ENCODE peak calls at places on chromosomes 12 and 14, in four cellular contexts. One of them, this sample, is unnamed.

GRCh38 chr12:107894589-107894988 is 120.1 kb downstream of the ASCL4 start:
- DNase-seq in cortex of kidney: no peak
- DNase-seq in AG04450: no peak
- DNase-seq in iPS DF 19.7: no peak
- DNase-seq in this sample: no peak

GRCh38 chr14:77485256-77485655 is 13.4 kb downstream of the ISM2 start:
- DNase-seq in cortex of kidney: no peak
- DNase-seq in AG04450: no peak
- DNase-seq in iPS DF 19.7: no peak
- DNase-seq in this sample: no peak

GRCh38 chr14:90288646-90289355 is 32.4 kb downstream of the PSMC1 start:
- DNase-seq in iPS DF 19.7: no peak
- DNase-seq in AG04450: no peak
- DNase-seq in cortex of kidney: no peak
- DNase-seq in this sample: no peak

GRCh38 chr12:102249073-102249854 is 51.6 kb upstream of the PMCH start:
- DNase-seq in AG04450: no peak
- DNase-seq in iPS DF 19.7: no peak
- DNase-seq in cortex of kidney: no peak
- DNase-seq in this sample: no peak

GRCh38 chr12:45433441-45433868 is 217.6 kb downstream of the ANO6 start:
- DNase-seq in AG04450: no peak
- DNase-seq in iPS DF 19.7: peak
- DNase-seq in cortex of kidney: no peak
- DNase-seq in this sample: no peak

GRCh38 chr12:95440401-95440800 is 33.6 kb upstream of the METAP2 start:
- DNase-seq in AG04450: no peak
- DNase-seq in iPS DF 19.7: no peak
- DNase-seq in cortex of kidney: no peak
- DNase-seq in this sample: peak

GRCh38 chr14:75247286-75247922 is 31.2 kb upstream of the FOS start:
- DNase-seq in iPS DF 19.7: no peak
- DNase-seq in cortex of kidney: no peak
- DNase-seq in AG04450: no peak
- DNase-seq in this sample: no peak

GRCh38 chr14:76924363-76925151 is 98.3 kb downstream of the LRRC74A start:
- DNase-seq in cortex of kidney: no peak
- DNase-seq in iPS DF 19.7: peak
- DNase-seq in AG04450: no peak
- DNase-seq in this sample: no peak

GRCh38 chr12:12779529-12779928 is 5.9 kb upstream of the APOLD1 start:
- DNase-seq in AG04450: peak
- DNase-seq in cortex of kidney: no peak
- DNase-seq in iPS DF 19.7: no peak
- DNase-seq in this sample: peak

GRCh38 chr12:63093711-63094110 is 57.3 kb downstream of the AVPR1A start:
- DNase-seq in AG04450: no peak
- DNase-seq in iPS DF 19.7: no peak
- DNase-seq in cortex of kidney: no peak
- DNase-seq in this sample: no peak

GRCh38 chr12:117494833-117495714 is 133.6 kb upstream of the NOS1 start:
- DNase-seq in cortex of kidney: no peak
- DNase-seq in iPS DF 19.7: no peak
- DNase-seq in AG04450: no peak
- DNase-seq in this sample: no peak

GRCh38 chr14:100610511-100611217 is 23.4 kb upstream of the BEGAIN start:
- DNase-seq in cortex of kidney: no peak
- DNase-seq in iPS DF 19.7: no peak
- DNase-seq in AG04450: no peak
- DNase-seq in this sample: no peak

GRCh38 chr14:104967414-104968152 is 10.6 kb downstream of the AHNAK2 start:
- DNase-seq in cortex of kidney: no peak
- DNase-seq in AG04450: no peak
- DNase-seq in iPS DF 19.7: no peak
- DNase-seq in this sample: no peak

GRCh38 chr12:78917513-78917912 is 52.9 kb downstream of the SYT1 start:
- DNase-seq in cortex of kidney: no peak
- DNase-seq in AG04450: no peak
- DNase-seq in iPS DF 19.7: no peak
- DNase-seq in this sample: no peak

GRCh38 chr12:92739099-92739498 is 36.3 kb downstream of the PLEKHG7 start:
- DNase-seq in iPS DF 19.7: no peak
- DNase-seq in AG04450: no peak
- DNase-seq in cortex of kidney: no peak
- DNase-seq in this sample: no peak

GRCh38 chr12:55716582-55717396 is 943 bp downstream of the BLOC1S1 start:
- DNase-seq in iPS DF 19.7: no peak
- DNase-seq in AG04450: no peak
- DNase-seq in cortex of kidney: no peak
- DNase-seq in this sample: no peak

GRCh38 chr14:52155656-52156213 is 86.9 kb upstream of the NID2 start:
- DNase-seq in cortex of kidney: no peak
- DNase-seq in iPS DF 19.7: no peak
- DNase-seq in AG04450: no peak
- DNase-seq in this sample: no peak

This sample was measured in astrocyte of the cerebellum.